ENCODE peak calls at places on chromosome 1, in ten cellular contexts. A is left ventricle myocardium inferior, V is cardiac muscle cell, U is RWPE1, L is cardiac fibroblast, O is upper lobe of right lung, Z is transverse colon, M is endothelial cell, T is lung, R is Calu3. W is an unnamed sample.

GRCh38 chr1:97743129-97743528 is 177.7 kb downstream of the DPYD start:
- DNase-seq in A (no peak), V (no peak), U (no peak), L (no peak), O (no peak), Z (no peak), M (no peak), T (no peak), R (no peak), W (no peak)

GRCh38 chr1:93556291-93556690 is 108.4 kb downstream of the FNBP1L start:
- DNase-seq in A (no peak), V (no peak), U (peak; percentile 22), L (no peak), O (no peak), Z (no peak), M (no peak), T (no peak), R (no peak), W (no peak)

GRCh38 chr1:112673589-112674439 is 645 bp upstream of the MOV10 start:
- DNase-seq in A (no peak), V (peak; percentile 38), U (peak; percentile 20), L (peak; percentile 87), O (no peak), Z (no peak), M (no peak), T (no peak), R (peak; percentile 6), W (peak; percentile 44)

GRCh38 chr1:57345916-57346315 is 77.9 kb downstream of the DAB1 start:
- DNase-seq in A (no peak), V (no peak), U (no peak), L (no peak), O (no peak), Z (no peak), M (no peak), T (no peak), R (no peak), W (no peak)

GRCh38 chr1:187744665-187745064 is 915.9 kb downstream of the PLA2G4A start:
- DNase-seq in A (no peak), V (no peak), U (no peak), L (no peak), O (no peak), Z (no peak), M (no peak), T (no peak), R (no peak), W (no peak)

GRCh38 chr1:228166170-228166936 is 749 bp downstream of the IBA57 start:
- DNase-seq in A (peak; percentile 65), V (peak; percentile 60), U (peak; percentile 25), L (peak; percentile 72), O (no peak), Z (peak; percentile 79), M (peak; percentile 44), T (peak; percentile 56), R (peak; percentile 76), W (no peak)

GRCh38 chr1:165381745-165382530 is 25.4 kb upstream of the LMX1A start:
- DNase-seq in A (no peak), V (no peak), U (no peak), L (no peak), O (no peak), Z (no peak), M (no peak), T (no peak), R (no peak), W (no peak)

GRCh38 chr1:245788269-245788668 is 633.5 kb downstream of the KIF26B start:
- DNase-seq in A (no peak), V (no peak), U (peak; percentile 48), L (peak; percentile 93), O (no peak), Z (no peak), M (no peak), T (no peak), R (peak; percentile 5), W (peak; percentile 84)

GRCh38 chr1:216750031-216750627 is 26.9 kb upstream of the ESRRG start:
- DNase-seq in A (no peak), V (peak; percentile 82), U (peak; percentile 34), L (peak; percentile 71), O (no peak), Z (no peak), M (peak; percentile 45), T (no peak), R (peak; percentile 29), W (peak; percentile 19)

GRCh38 chr1:232046531-232047283 is 420.1 kb downstream of the DISC1 start:
- DNase-seq in A (no peak), V (no peak), U (no peak), L (no peak), O (no peak), Z (no peak), M (no peak), T (no peak), R (no peak), W (no peak)

GRCh38 chr1:193755441-193755840 is 569.0 kb upstream of the B3GALT2 start:
- DNase-seq in A (no peak), V (no peak), U (no peak), L (no peak), O (no peak), Z (no peak), M (no peak), T (no peak), R (no peak), W (no peak)

GRCh38 chr1:155873860-155874259 is 14.5 kb downstream of the SYT11 start:
- DNase-seq in A (no peak), V (no peak), U (no peak), L (peak; percentile 62), O (no peak), Z (peak; percentile 35), M (no peak), T (no peak), R (no peak), W (no peak)

GRCh38 chr1:217040696-217041095 is 317.5 kb upstream of the ESRRG start:
- DNase-seq in A (no peak), V (no peak), U (no peak), L (no peak), O (no peak), Z (no peak), M (no peak), T (no peak), R (no peak), W (no peak)

GRCh38 chr1:181676269-181676668 is 193.0 kb downstream of the CACNA1E start:
- DNase-seq in A (no peak), V (peak; percentile 55), U (peak; percentile 63), L (no peak), O (no peak), Z (peak; percentile 49), M (peak; percentile 44), T (no peak), R (peak; percentile 42), W (no peak)

GRCh38 chr1:18681423-18681835 is 50.8 kb downstream of the PAX7 start:
- DNase-seq in A (no peak), V (peak; percentile 59), U (peak; percentile 74), L (peak; percentile 25), O (no peak), Z (no peak), M (peak; percentile 24), T (peak; percentile 32), R (peak; percentile 27), W (no peak)
- TF ChIP-seq CTCF in A (peak; percentile 67), V (peak; percentile 54), U (peak; percentile 73), L (peak; percentile 68), O (peak; percentile 66), Z (peak; percentile 40), M (peak; percentile 58), T (peak; percentile 28), R (peak; percentile 74), W (peak; percentile 52)

GRCh38 chr1:241696815-241697639 is 44.9 kb downstream of the WDR64 start:
- DNase-seq in A (no peak), V (no peak), U (no peak), L (no peak), O (no peak), Z (no peak), M (no peak), T (no peak), R (no peak), W (no peak)
- TF ChIP-seq CTCF in A (no peak), V (no peak), U (no peak), L (no peak), O (no peak), Z (no peak), M (no peak), T (no peak), R (no peak), W (no peak)

GRCh38 chr1:116006486-116006964 is 30.2 kb downstream of the SLC22A15 start:
- DNase-seq in A (no peak), V (no peak), U (no peak), L (no peak), O (no peak), Z (no peak), M (no peak), T (no peak), R (no peak), W (no peak)

GRCh38 chr1:116001739-116002487 is 25.6 kb downstream of the SLC22A15 start:
- DNase-seq in A (no peak), V (no peak), U (no peak), L (no peak), O (no peak), Z (no peak), M (no peak), T (no peak), R (peak; percentile 5), W (no peak)

GRCh38 chr1:116008651-116009380 is 32.5 kb downstream of the SLC22A15 start:
- DNase-seq in A (peak; percentile 24), V (no peak), U (no peak), L (no peak), O (no peak), Z (no peak), M (no peak), T (no peak), R (no peak), W (no peak)

GRCh38 chr1:116002781-116003455 is 26.6 kb downstream of the SLC22A15 start:
- DNase-seq in A (no peak), V (no peak), U (no peak), L (no peak), O (no peak), Z (no peak), M (no peak), T (no peak), R (no peak), W (no peak)
- TF ChIP-seq CTCF in A (no peak), V (no peak), U (no peak), L (no peak), O (no peak), Z (no peak), M (no peak), T (no peak), R (no peak), W (no peak)

GRCh38 chr1:2502661-2503553 is 23.5 kb downstream of the PANK4 start:
- DNase-seq in A (no peak), V (no peak), U (no peak), L (no peak), O (no peak), Z (no peak), M (no peak), T (no peak), R (no peak), W (no peak)

GRCh38 chr1:2501041-2501819 is 25.1 kb downstream of the PLCH2 start:
- DNase-seq in A (no peak), V (no peak), U (no peak), L (no peak), O (no peak), Z (no peak), M (no peak), T (no peak), R (no peak), W (no peak)

GRCh38 chr1:2501820-2502119 is 24.6 kb downstream of the PANK4 start:
- DNase-seq in A (no peak), V (no peak), U (no peak), L (no peak), O (no peak), Z (no peak), M (no peak), T (no peak), R (no peak), W (no peak)

GRCh38 chr1:2503554-2504223 is 22.7 kb downstream of the PANK4 start:
- DNase-seq in A (no peak), V (no peak), U (no peak), L (no peak), O (no peak), Z (no peak), M (no peak), T (no peak), R (no peak), W (no peak)

GRCh38 chr1:2502210-2502609 is 24.2 kb downstream of the PANK4 start:
- DNase-seq in A (no peak), V (no peak), U (no peak), L (no peak), O (no peak), Z (no peak), M (no peak), T (no peak), R (no peak), W (no peak)
- TF ChIP-seq CTCF in A (no peak), V (no peak), U (no peak), L (no peak), O (no peak), Z (no peak), M (no peak), T (no peak), R (no peak), W (no peak)

W was measured in AG09319.